ENCODE peak calls at places on chromosomes 1 and 21, in four cellular contexts. One of them, this sample, is unnamed.

GRCh38 chr1:248618878-248619277 is 16.0 kb downstream of the OR2T11 start:
- DNase-seq in K562: peak; percentile 5
- DNase-seq in GM12878: no peak
- DNase-seq in HepG2: peak; percentile 52
- DNase-seq in this sample: peak; percentile 16

GRCh38 chr1:244414543-244414942 is 37.2 kb downstream of the ADSS2 start:
- DNase-seq in K562: peak; percentile 20
- DNase-seq in GM12878: no peak
- DNase-seq in HepG2: no peak
- DNase-seq in this sample: no peak

GRCh38 chr1:200931776-200932175 is 37.1 kb downstream of the INAVA start:
- DNase-seq in K562: no peak
- DNase-seq in GM12878: no peak
- DNase-seq in HepG2: no peak
- DNase-seq in this sample: no peak

GRCh38 chr1:243391355-243391754 is 135.5 kb downstream of the SDCCAG8 start:
- DNase-seq in HepG2: no peak
- DNase-seq in K562: no peak
- DNase-seq in GM12878: no peak
- DNase-seq in this sample: no peak

GRCh38 chr1:229844675-229845074 is 218.6 kb downstream of the URB2 start:
- DNase-seq in GM12878: no peak
- DNase-seq in HepG2: no peak
- DNase-seq in K562: no peak
- DNase-seq in this sample: no peak

GRCh38 chr1:8543965-8544364 is 226.1 kb downstream of the SLC45A1 start:
- DNase-seq in K562: no peak
- DNase-seq in HepG2: no peak
- DNase-seq in GM12878: no peak
- DNase-seq in this sample: no peak

GRCh38 chr1:213934642-213935041 is 53.1 kb upstream of the PROX1 start:
- DNase-seq in HepG2: no peak
- DNase-seq in K562: no peak
- DNase-seq in GM12878: no peak
- DNase-seq in this sample: no peak

GRCh38 chr1:112686417-112686816 is 12.0 kb downstream of the MOV10 start:
- DNase-seq in HepG2: no peak
- DNase-seq in GM12878: no peak
- DNase-seq in K562: peak; percentile 9
- DNase-seq in this sample: no peak

GRCh38 chr1:17858027-17858426 is 102.9 kb downstream of the ACTL8 start:
- DNase-seq in GM12878: no peak
- DNase-seq in K562: no peak
- DNase-seq in HepG2: no peak
- DNase-seq in this sample: no peak

GRCh38 chr21:45267390-45267760 is 20.3 kb downstream of the POFUT2 start:
- DNase-seq in HepG2: no peak
- DNase-seq in K562: no peak
- DNase-seq in GM12878: no peak
- DNase-seq in this sample: no peak

GRCh38 chr21:38660333-38661295 is 145.1 kb upstream of the ETS2 start:
- DNase-seq in GM12878: no peak
- DNase-seq in HepG2: no peak
- DNase-seq in K562: no peak
- DNase-seq in this sample: no peak

GRCh38 chr21:44949161-44950015 is 9.6 kb downstream of the SLX9 start:
- DNase-seq in GM12878: no peak
- DNase-seq in HepG2: peak; percentile 57
- DNase-seq in K562: peak; percentile 88
- DNase-seq in this sample: peak; percentile 86

GRCh38 chr1:196115641-196116040 is 492.6 kb downstream of the KCNT2 start:
- DNase-seq in HepG2: no peak
- DNase-seq in GM12878: no peak
- DNase-seq in K562: peak; percentile 9
- DNase-seq in this sample: no peak

GRCh38 chr1:167854184-167854583 is 59.8 kb downstream of the ADCY10 start:
- DNase-seq in K562: no peak
- DNase-seq in HepG2: no peak
- DNase-seq in GM12878: no peak
- DNase-seq in this sample: no peak

GRCh38 chr1:111503585-111504060 is at the start of the genes ADORA3 and TMIGD3:
- DNase-seq in HepG2: no peak
- DNase-seq in K562: no peak
- DNase-seq in GM12878: no peak
- DNase-seq in this sample: no peak

GRCh38 chr1:17802164-17802563 is 47.0 kb downstream of the ACTL8 start:
- DNase-seq in HepG2: no peak
- DNase-seq in K562: no peak
- DNase-seq in GM12878: no peak
- DNase-seq in this sample: no peak

GRCh38 chr1:41607810-41608209 is 123.3 kb upstream of the EDN2 start:
- DNase-seq in HepG2: no peak
- DNase-seq in GM12878: no peak
- DNase-seq in K562: no peak
- DNase-seq in this sample: no peak

GRCh38 chr1:244904119-244904518 is 39.8 kb upstream of the HNRNPU start:
- DNase-seq in GM12878: no peak
- DNase-seq in K562: no peak
- DNase-seq in HepG2: no peak
- DNase-seq in this sample: no peak

GRCh38 chr21:17512245-17513213 is at the start of gene CXADR:
- DNase-seq in GM12878: no peak
- DNase-seq in HepG2: peak; percentile 89
- DNase-seq in K562: peak; percentile 68
- DNase-seq in this sample: peak; percentile 96

GRCh38 chr1:155979525-155980343 is 1.4 kb upstream of the ARHGEF2 start:
- DNase-seq in HepG2: no peak
- DNase-seq in K562: peak; percentile 81
- DNase-seq in GM12878: no peak
- DNase-seq in this sample: no peak

GRCh38 chr1:115783311-115783710 is 14.8 kb upstream of the CASQ2 start:
- DNase-seq in K562: no peak
- DNase-seq in HepG2: no peak
- DNase-seq in GM12878: no peak
- DNase-seq in this sample: no peak

GRCh38 chr1:199690520-199690919 is 337.0 kb upstream of the NR5A2 start:
- DNase-seq in HepG2: no peak
- DNase-seq in K562: no peak
- DNase-seq in GM12878: no peak
- DNase-seq in this sample: no peak

GRCh38 chr1:199693724-199694123 is 333.8 kb upstream of the NR5A2 start:
- DNase-seq in HepG2: no peak
- DNase-seq in GM12878: no peak
- DNase-seq in K562: no peak
- DNase-seq in this sample: no peak

GRCh38 chr1:199688774-199689173 is 338.7 kb upstream of the NR5A2 start:
- DNase-seq in K562: no peak
- DNase-seq in HepG2: no peak
- DNase-seq in GM12878: no peak
- DNase-seq in this sample: no peak

GRCh38 chr1:199688133-199688676 is 339.3 kb upstream of the NR5A2 start:
- DNase-seq in K562: no peak
- DNase-seq in GM12878: no peak
- DNase-seq in HepG2: no peak
- DNase-seq in this sample: no peak

DNA sequence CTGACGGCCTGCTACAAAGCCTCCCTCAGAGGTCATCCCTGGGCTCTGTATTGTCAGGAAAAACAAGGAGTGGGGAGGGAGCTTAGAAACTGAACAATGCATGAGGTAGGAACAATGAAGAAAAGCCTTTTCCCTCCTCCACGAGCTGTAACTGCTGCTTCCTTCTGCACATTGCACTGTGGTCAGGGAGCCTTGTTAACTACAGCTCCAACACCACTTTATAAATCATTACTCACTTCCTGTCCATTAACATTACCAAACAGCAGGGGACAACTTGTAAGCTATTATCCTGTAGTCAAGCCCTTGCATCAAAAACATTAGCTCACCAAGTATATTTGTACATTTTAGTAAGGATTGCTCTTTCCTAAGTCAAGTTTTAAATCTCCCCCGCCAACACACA is 336.0 kb upstream of the NR5A2 start:
- DNase-seq in K562: no peak
- DNase-seq in GM12878: no peak
- DNase-seq in HepG2: no peak
- DNase-seq in this sample: peak; percentile 25
- TF ChIP-seq BHLHE40 in K562: no peak
- TF ChIP-seq BHLHE40 in GM12878: no peak
- TF ChIP-seq BHLHE40 in HepG2: no peak
- TF ChIP-seq BHLHE40 in this sample: no peak

DNA sequence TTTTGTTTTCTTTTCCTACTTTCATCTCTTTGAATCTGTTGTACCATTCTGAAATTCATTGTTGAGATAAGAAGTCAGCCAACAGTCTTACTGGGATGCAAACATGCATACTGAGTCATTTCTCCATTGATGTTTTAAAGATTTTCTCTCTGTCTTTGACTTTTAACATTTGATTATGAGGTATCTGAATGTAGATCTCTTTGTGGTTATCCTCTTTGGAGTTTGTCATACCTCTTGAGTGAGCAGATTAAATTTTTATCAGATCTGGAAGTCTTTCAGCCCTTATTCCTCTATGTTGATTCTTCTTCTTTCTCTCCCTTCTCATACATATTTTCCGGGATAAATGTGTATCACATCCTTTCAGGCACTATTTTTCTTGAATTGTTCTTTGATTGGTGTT is 406.9 kb upstream of the NCAM2 start:
- DNase-seq in GM12878: no peak
- DNase-seq in K562: no peak
- DNase-seq in HepG2: no peak
- DNase-seq in this sample: no peak
- TF ChIP-seq FOXM1 in GM12878: no peak
- TF ChIP-seq FOXM1 in K562: no peak
- TF ChIP-seq FOXM1 in HepG2: no peak
- TF ChIP-seq FOXM1 in this sample: no peak

GRCh38 chr1:57307382-57307781 is 116.5 kb downstream of the DAB1 start:
- DNase-seq in HepG2: no peak
- DNase-seq in K562: peak; percentile 68
- DNase-seq in GM12878: peak; percentile 3
- DNase-seq in this sample: peak; percentile 26
- TF ChIP-seq BHLHE40 in HepG2: no peak
- TF ChIP-seq BHLHE40 in K562: no peak
- TF ChIP-seq BHLHE40 in GM12878: no peak
- TF ChIP-seq BHLHE40 in this sample: no peak

DNA sequence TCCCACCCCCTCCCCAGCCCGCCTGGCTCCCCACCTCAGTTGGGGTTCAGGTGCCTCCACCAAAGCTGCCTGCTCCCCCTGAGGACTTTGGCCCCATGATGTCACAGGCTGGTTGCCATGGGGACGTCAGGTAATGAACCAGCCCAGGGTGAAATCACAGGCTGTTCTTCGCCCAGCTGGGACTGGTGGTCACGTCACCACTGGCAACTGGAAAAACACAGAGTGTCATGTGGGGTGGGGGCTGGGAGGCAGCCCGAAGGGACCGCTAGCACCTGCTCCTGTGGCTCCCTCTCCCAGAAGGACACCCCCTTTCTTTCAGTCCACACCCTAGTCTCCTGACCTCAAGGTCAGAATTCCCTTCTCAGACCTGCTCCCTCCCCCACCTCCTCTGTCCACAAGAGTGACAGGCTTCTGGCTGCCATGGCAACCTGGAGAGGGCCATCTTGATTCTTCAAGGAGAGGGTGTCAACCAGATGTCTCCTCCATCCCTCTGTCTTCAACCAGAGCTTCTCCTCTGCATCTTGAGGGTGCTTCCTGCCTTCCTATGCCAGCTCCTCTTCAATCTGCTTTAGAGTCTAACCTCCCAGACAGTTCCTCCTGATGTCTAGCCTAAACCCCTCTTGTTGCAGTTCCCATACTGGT is 6.2 kb downstream of the FAM131C start:
- DNase-seq in HepG2: peak; percentile 61
- DNase-seq in K562: no peak
- DNase-seq in GM12878: no peak
- DNase-seq in this sample: no peak
- TF ChIP-seq FOXM1 in HepG2: no peak
- TF ChIP-seq FOXM1 in K562: no peak
- TF ChIP-seq FOXM1 in GM12878: no peak
- TF ChIP-seq FOXM1 in this sample: no peak

GRCh38 chr1:26387447-26387846 is 14.9 kb upstream of the ZNF683 start:
- DNase-seq in K562: no peak
- DNase-seq in HepG2: peak; percentile 85
- DNase-seq in GM12878: no peak
- DNase-seq in this sample: no peak
- TF ChIP-seq BHLHE40 in K562: peak; percentile 79
- TF ChIP-seq BHLHE40 in HepG2: peak; percentile 36
- TF ChIP-seq BHLHE40 in GM12878: no peak
- TF ChIP-seq BHLHE40 in this sample: no peak

GRCh38 chr1:58781541-58782307 is 2.1 kb downstream of the JUN start:
- DNase-seq in GM12878: no peak
- DNase-seq in K562: peak; percentile 65
- DNase-seq in HepG2: no peak
- DNase-seq in this sample: peak; percentile 68

GRCh38 chr1:58779059-58779754 is 4.6 kb downstream of the JUN start:
- DNase-seq in HepG2: no peak
- DNase-seq in GM12878: no peak
- DNase-seq in K562: no peak
- DNase-seq in this sample: no peak

GRCh38 chr1:58778593-58778992 is 5.3 kb downstream of the JUN start:
- DNase-seq in GM12878: no peak
- DNase-seq in K562: no peak
- DNase-seq in HepG2: no peak
- DNase-seq in this sample: no peak

GRCh38 chr1:58780586-58781452 is 3.0 kb downstream of the JUN start:
- DNase-seq in HepG2: no peak
- DNase-seq in GM12878: no peak
- DNase-seq in K562: no peak
- DNase-seq in this sample: no peak

DNA sequence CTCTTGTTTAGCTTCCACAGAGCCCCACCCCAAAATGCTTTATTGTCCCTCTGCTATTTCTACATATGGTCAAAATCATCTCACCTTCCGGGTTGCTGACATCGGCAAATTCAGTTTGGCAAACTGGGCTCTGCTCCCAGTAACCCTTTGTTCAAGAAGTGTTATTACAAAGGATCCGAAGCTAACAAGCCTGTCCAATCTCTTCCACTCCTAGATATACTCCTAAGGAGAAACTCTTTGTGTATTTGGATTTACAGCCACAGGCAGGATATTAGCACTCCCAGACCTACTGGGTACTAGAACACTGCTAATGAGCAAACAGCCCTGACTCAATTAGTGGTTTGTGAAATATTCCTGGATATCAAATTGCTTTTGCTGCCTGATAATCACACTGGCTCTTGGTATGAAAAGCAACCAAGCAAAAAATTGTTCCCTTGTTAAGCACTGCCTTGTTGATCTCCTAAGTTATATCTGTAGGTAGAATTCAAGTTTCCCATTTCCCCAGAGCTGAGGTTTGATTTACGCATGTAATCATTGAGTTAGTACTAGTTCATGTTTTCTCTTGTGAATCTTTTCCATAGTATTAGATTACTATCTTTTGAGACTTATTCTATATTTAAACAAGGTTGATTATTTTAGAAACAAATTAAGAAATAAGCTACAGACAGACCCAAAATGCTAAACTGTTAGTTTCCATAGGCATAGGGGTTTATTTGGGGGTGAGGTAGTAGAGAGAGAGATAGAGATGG is 3.8 kb downstream of the JUN start:
- DNase-seq in GM12878: no peak
- DNase-seq in HepG2: peak; percentile 33
- DNase-seq in K562: no peak
- DNase-seq in this sample: peak; percentile 34
- TF ChIP-seq FOXM1 in GM12878: no peak
- TF ChIP-seq FOXM1 in HepG2: no peak
- TF ChIP-seq FOXM1 in K562: no peak
- TF ChIP-seq FOXM1 in this sample: no peak

This sample was measured in HEK293T.